ENCODE peak calls at places on chromosomes 4 and X, in seven cellular contexts. Z is neural crest cell; N is activated effector memory CD4-positive, alpha-beta T cell treated with Interleukin-2 at 50 U/mL for 16 hours; O is SK-N-SH; S is AG10803; Y is stimulated activated CD4-positive, alpha-beta T cell treated with anti-CD3 and anti-CD28 coated beads, Interleukin-12 subunit alpha, Interleukin-12 subunit beta, amount 100 ng/mL, for 48 hours; G is iPS-NIHi11. B is an unnamed sample.

GRCh38 chr4:8609824-8610350 is 17.3 kb downstream of the CPZ start:
- DNase-seq in O (no peak), N (no peak), Z (no peak), Y (no peak), S (no peak), G (no peak), B (no peak)

GRCh38 chr4:102868153-102868781 is 525 bp upstream of the CISD2 start:
- DNase-seq in Y (peak; percentile 8), S (no peak), G (no peak), N (no peak), O (no peak), Z (peak; percentile 2), B (no peak)

GRCh38 chr4:100547541-100548208 is 29.9 kb upstream of the EMCN start:
- DNase-seq in N (no peak), G (peak; percentile 26), Y (no peak), O (no peak), S (no peak), Z (no peak), B (no peak)

GRCh38 chr4:123325241-123325681 is 71.3 kb upstream of the SPRY1 start:
- DNase-seq in Z (no peak), N (no peak), G (no peak), O (no peak), Y (no peak), S (no peak), B (no peak)

GRCh38 chr4:118225521-118225920 is 127.3 kb downstream of the PRSS12 start:
- DNase-seq in O (no peak), Y (no peak), S (no peak), N (no peak), G (no peak), Z (no peak), B (no peak)

GRCh38 chr4:169663894-169664293 is 43.5 kb downstream of the CLCN3 start:
- DNase-seq in Y (no peak), N (no peak), S (no peak), G (no peak), O (no peak), Z (no peak), B (no peak)

GRCh38 chr4:180953572-180953971 is 1289.6 kb upstream of the TENM3 start:
- DNase-seq in N (no peak), Y (no peak), S (no peak), G (peak; percentile 19), Z (no peak), O (no peak), B (no peak)

GRCh38 chr4:57110635-57111546 is 706 bp upstream of the IGFBP7 start:
- DNase-seq in Z (peak; percentile 12), G (peak; percentile 44), N (no peak), S (peak; percentile 78), Y (no peak), O (peak; percentile 34), B (no peak)

GRCh38 chr4:88448905-88449689 is 7.8 kb upstream of the HERC5 start:
- DNase-seq in Y (no peak), O (no peak), G (no peak), S (no peak), Z (no peak), N (no peak), B (no peak)

GRCh38 chr4:138736362-138736761 is 279.2 kb upstream of the NOCT start:
- DNase-seq in S (peak; percentile 12), G (no peak), O (no peak), Z (no peak), N (no peak), Y (no peak), B (no peak)

GRCh38 chr4:83153312-83153915 is 38.9 kb upstream of the PLAC8 start:
- DNase-seq in Z (no peak), O (no peak), G (no peak), N (no peak), Y (no peak), S (no peak), B (no peak)

GRCh38 chr4:25938251-25939186 is 24.5 kb downstream of the SMIM20 start:
- DNase-seq in N (no peak), Z (no peak), S (peak; percentile 82), O (no peak), Y (peak; percentile 64), G (no peak), B (no peak)

GRCh38 chr4:152665691-152666410 is 13.9 kb downstream of the TMEM154 start:
- DNase-seq in G (no peak), Z (no peak), N (no peak), O (no peak), S (no peak), Y (no peak), B (no peak)

GRCh38 chrX:23334871-23335599 is 386 bp downstream of the PTCHD1 start:
- DNase-seq in S (no peak), N (no peak), Z (peak; percentile 7), Y (no peak), G (peak; percentile 7), O (peak; percentile 46), B (no peak)

GRCh38 chrX:47175588-47175980 is 18.0 kb upstream of the UBA1 start:
- DNase-seq in N (no peak), S (no peak), O (peak; percentile 4), Z (no peak), Y (no peak), G (no peak), B (no peak)

GRCh38 chrX:66164931-66165330 is 884 bp downstream of the HEPH start:
- DNase-seq in Y (no peak), Z (no peak), O (no peak), G (no peak), N (no peak), S (no peak), B (no peak)

GRCh38 chrX:42102586-42103282 is 179.4 kb upstream of the CASK start:
- DNase-seq in G (no peak), N (no peak), Z (no peak), Y (no peak), S (no peak), O (no peak), B (no peak)

GRCh38 chr4:24850669-24851068 is 55.3 kb downstream of the SOD3 start:
- DNase-seq in O (peak; percentile 3), Y (no peak), N (no peak), Z (no peak), S (peak; percentile 83), G (no peak), B (no peak)